ENCODE peak calls at places on chromosomes 11 and 22, in seven cellular contexts. N, R, B, K, H, Z and W are unnamed samples.

GRCh38 chr11:99461913-99462312 is 441.2 kb downstream of the CNTN5 start:
- DNase-seq in N (no peak), R (no peak), B (no peak), K (no peak), H (no peak), Z (no peak), W (no peak)

GRCh38 chr11:116798368-116798767 is 6.7 kb upstream of the APOA5 start:
- DNase-seq in N (no peak), R (no peak), B (no peak), K (no peak), H (no peak), Z (no peak), W (no peak)

GRCh38 chr11:72821221-72821919 is 7.2 kb downstream of the ATG16L2 start:
- DNase-seq in N (peak; percentile 61), R (peak; percentile 52), B (no peak), K (no peak), H (no peak), Z (no peak), W (no peak)

GRCh38 chr22:42353883-42354727 is 78.1 kb downstream of the NFAM1 start:
- DNase-seq in N (peak; percentile 84), R (no peak), B (no peak), K (peak; percentile 32), H (no peak), Z (no peak), W (no peak)

GRCh38 chr11:15765530-15765929 is 590.8 kb downstream of the SOX6 start:
- DNase-seq in N (no peak), R (no peak), B (no peak), K (no peak), H (no peak), Z (no peak), W (no peak)

GRCh38 chr11:28463826-28464225 is 355.6 kb downstream of the METTL15 start:
- DNase-seq in N (no peak), R (no peak), B (no peak), K (no peak), H (no peak), Z (no peak), W (no peak)

GRCh38 chr22:42313204-42313603 is 42.8 kb upstream of the TCF20 start:
- DNase-seq in N (no peak), R (no peak), B (no peak), K (no peak), H (no peak), Z (no peak), W (no peak)

GRCh38 chr11:126489791-126490190 is 134.3 kb downstream of the ST3GAL4 start:
- DNase-seq in N (no peak), R (no peak), B (no peak), K (no peak), H (peak; percentile 2), Z (no peak), W (no peak)

GRCh38 chr11:16336721-16337120 is 19.6 kb downstream of the SOX6 start:
- DNase-seq in N (no peak), R (no peak), B (no peak), K (no peak), H (no peak), Z (no peak), W (no peak)

GRCh38 chr22:29154364-29155048 is 51.2 kb upstream of the EMID1 start:
- DNase-seq in N (peak; percentile 88), R (peak; percentile 76), B (peak; percentile 85), K (peak; percentile 69), H (peak; percentile 88), Z (peak; percentile 84), W (peak; percentile 87)

GRCh38 chr11:100823360-100823759 is 136.3 kb downstream of the ARHGAP42 start:
- DNase-seq in N (no peak), R (no peak), B (no peak), K (no peak), H (no peak), Z (no peak), W (no peak)

GRCh38 chr11:16412525-16413194 is 56.3 kb upstream of the SOX6 start:
- DNase-seq in N (no peak), R (no peak), B (no peak), K (no peak), H (no peak), Z (no peak), W (no peak)

GRCh38 chr11:77559686-77560425 is 29.9 kb upstream of the AQP11 start:
- DNase-seq in N (no peak), R (no peak), B (no peak), K (no peak), H (no peak), Z (peak; percentile 9), W (no peak)

GRCh38 chr22:36079041-36079440 is 50.4 kb upstream of the RBFOX2 start:
- DNase-seq in N (no peak), R (no peak), B (no peak), K (no peak), H (no peak), Z (no peak), W (no peak)

GRCh38 chr11:112366777-112367176 is 106.1 kb upstream of the PLET1 start:
- DNase-seq in N (no peak), R (no peak), B (no peak), K (no peak), H (no peak), Z (no peak), W (no peak)

GRCh38 chr11:112367453-112367852 is 106.8 kb upstream of the PLET1 start:
- DNase-seq in N (no peak), R (no peak), B (no peak), K (no peak), H (no peak), Z (no peak), W (no peak)

GRCh38 chr11:112366012-112366411 is 105.4 kb upstream of the PLET1 start:
- DNase-seq in N (no peak), R (no peak), B (no peak), K (no peak), H (no peak), Z (no peak), W (no peak)

GRCh38 chr11:112363527-112363926 is 102.9 kb upstream of the PLET1 start:
- DNase-seq in N (no peak), R (no peak), B (no peak), K (no peak), H (no peak), Z (no peak), W (no peak)

GRCh38 chr11:112364962-112365481 is 104.4 kb upstream of the PLET1 start:
- DNase-seq in N (no peak), R (peak; percentile 35), B (no peak), K (no peak), H (no peak), Z (peak; percentile 23), W (no peak)
- TF ChIP-seq CTCF in N (no peak), R (no peak), B (no peak), K (no peak), H (no peak), Z (no peak), W (no peak)

GRCh38 chr22:30823015-30823370 is 128.3 kb downstream of the OSBP2 start:
- DNase-seq in N (peak; percentile 50), R (no peak), B (no peak), K (no peak), H (no peak), Z (peak; percentile 29), W (no peak)

GRCh38 chr22:30821863-30822215 is 127.2 kb downstream of the OSBP2 start:
- DNase-seq in N (no peak), R (no peak), B (no peak), K (no peak), H (no peak), Z (no peak), W (no peak)

GRCh38 chr22:30821381-30821780 is 126.7 kb downstream of the OSBP2 start:
- DNase-seq in N (no peak), R (no peak), B (no peak), K (no peak), H (no peak), Z (no peak), W (no peak)

GRCh38 chr22:30824096-30824495 is 129.4 kb downstream of the OSBP2 start:
- DNase-seq in N (no peak), R (no peak), B (no peak), K (no peak), H (no peak), Z (no peak), W (no peak)

GRCh38 chr22:30822216-30823014 is 127.7 kb downstream of the OSBP2 start:
- DNase-seq in N (no peak), R (no peak), B (no peak), K (no peak), H (no peak), Z (no peak), W (no peak)
- TF ChIP-seq CTCF in N (no peak), R (no peak), B (no peak), K (no peak), H (no peak), Z (no peak), W (no peak)

GRCh38 chr11:105619556-105619955 is 9.7 kb downstream of the GRIA4 start:
- DNase-seq in N (no peak), R (no peak), B (no peak), K (no peak), H (no peak), Z (no peak), W (no peak)
- TF ChIP-seq CTCF in N (no peak), R (no peak), B (no peak), K (no peak), H (no peak), Z (no peak), W (no peak)

GRCh38 chr11:2887526-2888195 is 2.1 kb upstream of the CDKN1C start:
- DNase-seq in N (no peak), R (no peak), B (no peak), K (no peak), H (peak; percentile 44), Z (no peak), W (no peak)
- TF ChIP-seq CTCF in N (no peak), R (no peak), B (no peak), K (no peak), H (no peak), Z (no peak), W (no peak)

GRCh38 chr11:61460474-61460881 is 30.6 kb downstream of the SDHAF2 start:
- DNase-seq in N (no peak), R (no peak), B (no peak), K (no peak), H (peak; percentile 71), Z (no peak), W (no peak)
- TF ChIP-seq CTCF in N (no peak), R (no peak), B (no peak), K (no peak), H (no peak), Z (no peak), W (no peak)

GRCh38 chr11:37502202-37502601 is 904.2 kb upstream of the RAG2 start:
- DNase-seq in N (no peak), R (no peak), B (no peak), K (no peak), H (no peak), Z (no peak), W (no peak)
- TF ChIP-seq CTCF in N (no peak), R (no peak), B (no peak), K (no peak), H (no peak), Z (no peak), W (no peak)

GRCh38 chr11:18741783-18742182 is 15.8 kb upstream of the IGSF22 start:
- DNase-seq in N (no peak), R (no peak), B (no peak), K (no peak), H (no peak), Z (no peak), W (no peak)
- TF ChIP-seq CTCF in N (no peak), R (no peak), B (peak; percentile 27), K (no peak), H (no peak), Z (no peak), W (no peak)